ENCODE peak calls at places on chromosomes 6 and 20, in seven cellular contexts. Y is HCT116, W is GM23338, N is GM12878, L is endothelial cell of umbilical vein, J is K562, M is H1. A is an unnamed sample.

GRCh38 chr6:99501762-99502161 is 13.5 kb downstream of the USP45 start:
- DNase-seq in Y (no peak), W (no peak), N (no peak), L (no peak), J (no peak), M (no peak), A (no peak)

GRCh38 chr6:12010635-12011275 is 1.4 kb upstream of the HIVEP1 start:
- DNase-seq in Y (no peak), W (peak; percentile 80), N (no peak), L (no peak), J (peak; percentile 71), M (no peak), A (peak; percentile 30)

GRCh38 chr6:82872092-82872635 is 193.5 kb downstream of the UBE3D start:
- DNase-seq in Y (no peak), W (no peak), N (no peak), L (no peak), J (no peak), M (no peak), A (no peak)

GRCh38 chr20:35600176-35600995 is 15.2 kb upstream of the SPAG4 start:
- DNase-seq in Y (no peak), W (peak; percentile 65), N (no peak), L (no peak), J (no peak), M (no peak), A (no peak)

GRCh38 chr20:46803446-46804020 is 91.1 kb upstream of the EYA2 start:
- DNase-seq in Y (no peak), W (no peak), N (no peak), L (no peak), J (no peak), M (no peak), A (no peak)

GRCh38 chr20:25398363-25399037 is 7.9 kb upstream of the ABHD12 start:
- DNase-seq in Y (no peak), W (no peak), N (no peak), L (no peak), J (no peak), M (no peak), A (peak; percentile 18)

GRCh38 chr20:63359937-63360849 is 956 bp downstream of the CHRNA4 start:
- DNase-seq in Y (no peak), W (peak; percentile 54), N (no peak), L (no peak), J (no peak), M (no peak), A (no peak)

GRCh38 chr20:18588554-18589043 is 745 bp downstream of the DTD1 start:
- DNase-seq in Y (no peak), W (peak; percentile 50), N (no peak), L (no peak), J (peak; percentile 11), M (no peak), A (no peak)

GRCh38 chr20:59645316-59645715 is 41.0 kb downstream of the PHACTR3 start:
- DNase-seq in Y (no peak), W (no peak), N (no peak), L (no peak), J (no peak), M (no peak), A (no peak)

GRCh38 chr6:14726816-14727493 is 518.9 kb upstream of the JARID2 start:
- DNase-seq in Y (no peak), W (no peak), N (no peak), L (no peak), J (no peak), M (no peak), A (peak; percentile 81)

GRCh38 chr6:119284861-119285521 is 64.6 kb downstream of the MAN1A1 start:
- DNase-seq in Y (no peak), W (peak; percentile 70), N (no peak), L (no peak), J (peak; percentile 65), M (no peak), A (no peak)

GRCh38 chr6:77383026-77383425 is 80.3 kb downstream of the HTR1B start:
- DNase-seq in Y (no peak), W (no peak), N (no peak), L (no peak), J (no peak), M (no peak), A (no peak)

GRCh38 chr20:6489361-6490154 is 277.9 kb upstream of the BMP2 start:
- DNase-seq in Y (no peak), W (no peak), N (no peak), L (no peak), J (no peak), M (no peak), A (peak; percentile 91)

GRCh38 chr6:44247338-44248302 is 719 bp downstream of the HSP90AB1 start:
- DNase-seq in Y (no peak), W (peak; percentile 62), N (no peak), L (peak; percentile 66), J (peak; percentile 93), M (no peak), A (no peak)

DNA sequence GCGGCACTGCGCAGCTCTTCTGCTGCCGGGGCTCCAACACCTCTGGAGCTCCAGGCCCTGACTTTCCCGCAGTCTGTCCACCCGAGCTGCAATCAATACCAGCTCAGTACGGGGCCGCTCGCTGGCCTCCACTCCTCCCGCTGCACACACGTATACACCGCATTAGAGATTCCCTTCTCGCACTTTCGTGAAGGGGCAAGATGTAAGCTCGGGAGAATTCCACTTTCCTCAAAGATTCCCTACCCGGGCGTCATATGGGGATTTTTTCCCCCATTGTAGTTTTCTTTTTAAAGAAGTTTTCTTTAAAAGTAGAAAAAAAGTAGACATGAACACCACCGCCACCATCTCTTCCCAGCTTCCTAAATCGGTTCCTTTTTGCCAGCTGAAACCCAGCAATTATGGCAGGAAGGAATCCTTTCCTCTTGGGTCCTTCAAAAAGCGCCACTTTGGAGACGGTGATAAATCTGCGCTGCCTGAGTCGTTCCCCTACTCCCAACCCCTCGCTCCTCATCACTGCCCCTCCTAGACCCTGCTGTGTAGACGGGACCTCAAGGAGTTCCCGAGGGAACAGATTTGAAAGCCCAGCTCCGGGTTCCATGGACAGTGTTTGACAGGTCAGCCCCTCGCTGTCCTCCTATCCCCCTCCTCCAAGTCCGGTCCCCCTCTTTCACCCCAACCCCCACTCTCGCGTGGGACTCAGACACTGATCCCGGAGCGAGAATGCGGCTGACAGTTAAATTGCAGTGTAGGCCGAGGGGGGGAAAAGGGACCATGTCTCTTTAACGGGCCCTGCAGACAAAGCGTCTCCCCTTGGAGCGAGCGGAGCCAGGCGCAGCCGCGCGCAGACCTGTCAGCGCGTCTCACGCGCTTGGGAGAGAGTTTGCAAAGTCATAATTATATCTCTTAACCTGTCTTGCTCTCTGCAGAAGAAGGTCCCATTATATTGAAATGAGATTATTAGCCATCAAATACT is 39.5 kb downstream of the NCR2 start:
- DNase-seq in Y (no peak), W (peak; percentile 71), N (no peak), L (no peak), J (no peak), M (no peak), A (no peak)
- TF ChIP-seq EZH2 in Y (no peak), W (peak; percentile 84), N (no peak), L (peak; percentile 16), J (no peak), M (peak; percentile 74), A (no peak)

GRCh38 chr6:4134841-4135664 is at the start of gene ECI2:
- DNase-seq in Y (no peak), W (peak; percentile 83), N (no peak), L (peak; percentile 67), J (peak; percentile 84), M (peak; percentile 13), A (no peak)
- TF ChIP-seq POLR2AphosphoS5 in Y (peak; percentile 73), W (peak; percentile 58), N (no peak), L (peak; percentile 51), J (peak; percentile 75), M (peak; percentile 56), A (peak; percentile 66)

DNA sequence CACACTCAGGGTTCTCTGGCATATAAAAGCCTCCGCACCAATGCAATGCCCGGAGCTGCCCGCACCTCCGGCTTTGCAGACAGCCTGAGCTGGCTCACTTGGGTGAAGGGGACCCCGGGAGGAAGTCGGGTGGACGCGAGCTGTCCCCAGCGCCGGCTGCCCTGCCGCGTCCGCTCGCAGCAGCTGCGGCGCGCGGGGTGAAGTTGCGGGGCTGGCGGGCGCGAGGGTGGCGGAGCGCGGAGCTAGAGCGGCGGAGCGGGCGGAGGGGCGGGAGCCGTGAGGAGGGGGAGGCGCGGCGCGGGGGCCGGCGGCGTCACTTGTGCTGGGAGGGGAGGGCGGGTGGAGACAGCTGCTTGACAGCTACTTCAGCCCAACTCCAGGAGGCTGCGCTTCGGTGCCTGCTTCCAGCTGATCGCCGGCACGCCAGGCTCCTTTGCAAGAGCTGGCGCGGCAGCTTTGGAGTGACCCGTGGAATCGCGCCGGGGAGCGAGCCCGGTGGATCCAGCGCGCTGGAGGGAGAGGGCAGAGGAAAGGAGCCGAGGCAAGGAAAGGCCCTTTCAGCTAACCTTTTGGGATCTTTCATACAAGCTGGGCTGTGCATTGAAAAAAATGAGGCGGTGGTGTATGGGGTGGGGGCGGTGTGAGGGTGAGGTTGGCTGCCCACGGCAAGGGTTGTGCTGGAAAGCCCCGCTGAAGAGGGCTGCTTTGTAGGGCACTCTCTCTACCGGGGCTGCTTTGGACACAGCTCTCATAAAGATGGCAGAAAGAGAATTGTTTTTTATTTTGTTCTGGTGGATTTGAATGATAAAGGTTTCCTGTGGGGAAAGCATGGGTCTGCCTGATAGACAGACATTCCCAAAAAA is 24.7 kb downstream of the RIPOR2 start:
- DNase-seq in Y (no peak), W (peak; percentile 83), N (no peak), L (peak; percentile 23), J (no peak), M (no peak), A (no peak)
- TF ChIP-seq EZH2 in Y (no peak), W (no peak), N (no peak), L (peak; percentile 71), J (no peak), M (no peak), A (no peak)

GRCh38 chr6:143158113-143158581 is 97.5 kb downstream of the AIG1 start:
- DNase-seq in Y (no peak), W (no peak), N (no peak), L (no peak), J (peak; percentile 47), M (no peak), A (no peak)
- TF ChIP-seq POLR2AphosphoS5 in Y (no peak), W (no peak), N (no peak), L (no peak), J (no peak), M (no peak), A (no peak)

GRCh38 chr6:28782113-28782673 is 141.6 kb downstream of the TRIM27 start:
- DNase-seq in Y (no peak), W (no peak), N (no peak), L (no peak), J (peak; percentile 44), M (no peak), A (no peak)
- TF ChIP-seq EZH2 in Y (no peak), W (peak; percentile 55), N (no peak), L (no peak), J (no peak), M (no peak), A (no peak)

DNA sequence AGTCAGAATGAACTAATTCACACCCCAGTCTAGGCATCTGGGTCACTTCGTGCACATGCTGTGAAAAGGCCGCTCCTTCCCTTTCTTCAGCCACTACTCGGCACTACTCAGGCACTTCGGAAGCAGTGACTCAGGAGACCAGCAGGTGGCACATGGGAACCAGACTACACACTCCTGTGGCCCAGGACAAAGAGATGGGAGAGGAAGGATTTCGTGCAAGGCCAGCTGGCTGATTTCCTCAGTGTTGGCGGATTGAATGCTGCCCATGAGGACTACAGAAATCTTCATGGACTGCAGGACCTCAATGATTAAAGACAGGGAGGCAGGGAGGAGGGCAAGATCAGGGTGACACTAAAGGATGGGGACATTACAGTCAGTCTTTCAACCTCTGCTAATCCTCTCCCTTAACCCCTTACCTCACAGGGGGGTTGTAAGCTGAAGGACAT is 117.8 kb upstream of the SPACA1 start:
- DNase-seq in Y (peak; percentile 71), W (peak; percentile 94), N (peak; percentile 71), L (peak; percentile 77), J (peak; percentile 77), M (peak; percentile 77), A (peak; percentile 42)
- TF ChIP-seq POLR2AphosphoS5 in Y (no peak), W (no peak), N (no peak), L (no peak), J (no peak), M (no peak), A (no peak)